ENCODE peak calls at places on chromosomes 13 and 19, in ten cellular contexts. One of them, this sample, is unnamed.
A peak's percentile ranks its signal among the peaks of the same experiment; 100 is the strongest.

GRCh38 chr13:51244637-51245405 is 22.6 kb downstream of the FAM124A start:
- DNase-seq in AG04450: no peak
- DNase-seq in CD8-positive, alpha-beta memory T cell: no peak
- DNase-seq in AG09319: no peak
- DNase-seq in dermis microvascular lymphatic vessel endothelial cell: no peak
- DNase-seq in stimulated activated naive CD4-positive, alpha-beta T cell: no peak
- DNase-seq in A549: no peak
- DNase-seq in lung microvascular endothelial cell: no peak
- DNase-seq in ELR: no peak
- DNase-seq in HL-60: no peak
- DNase-seq in this sample: no peak

GRCh38 chr13:90485441-90485840 is 862.0 kb upstream of the MIR17HG start:
- DNase-seq in HL-60: no peak
- DNase-seq in lung microvascular endothelial cell: no peak
- DNase-seq in A549: peak; percentile 26
- DNase-seq in dermis microvascular lymphatic vessel endothelial cell: peak; percentile 5
- DNase-seq in AG09319: peak; percentile 77
- DNase-seq in CD8-positive, alpha-beta memory T cell: no peak
- DNase-seq in stimulated activated naive CD4-positive, alpha-beta T cell: no peak
- DNase-seq in AG04450: no peak
- DNase-seq in ELR: peak; percentile 84
- DNase-seq in this sample: no peak

GRCh38 chr13:43473437-43473836 is 313.3 kb downstream of the ENOX1 start:
- DNase-seq in A549: no peak
- DNase-seq in ELR: no peak
- DNase-seq in lung microvascular endothelial cell: peak; percentile 18
- DNase-seq in HL-60: no peak
- DNase-seq in dermis microvascular lymphatic vessel endothelial cell: no peak
- DNase-seq in AG04450: no peak
- DNase-seq in AG09319: no peak
- DNase-seq in CD8-positive, alpha-beta memory T cell: no peak
- DNase-seq in stimulated activated naive CD4-positive, alpha-beta T cell: no peak
- DNase-seq in this sample: no peak

GRCh38 chr19:2334986-2335846 is 6.7 kb downstream of the SPPL2B start:
- DNase-seq in CD8-positive, alpha-beta memory T cell: no peak
- DNase-seq in stimulated activated naive CD4-positive, alpha-beta T cell: peak; percentile 28
- DNase-seq in dermis microvascular lymphatic vessel endothelial cell: no peak
- DNase-seq in AG09319: no peak
- DNase-seq in AG04450: no peak
- DNase-seq in ELR: no peak
- DNase-seq in lung microvascular endothelial cell: no peak
- DNase-seq in HL-60: no peak
- DNase-seq in A549: no peak
- DNase-seq in this sample: no peak

GRCh38 chr13:37608750-37609339 is 10.3 kb upstream of the POSTN start:
- DNase-seq in stimulated activated naive CD4-positive, alpha-beta T cell: no peak
- DNase-seq in AG04450: no peak
- DNase-seq in lung microvascular endothelial cell: no peak
- DNase-seq in A549: no peak
- DNase-seq in AG09319: no peak
- DNase-seq in ELR: peak; percentile 39
- DNase-seq in CD8-positive, alpha-beta memory T cell: no peak
- DNase-seq in dermis microvascular lymphatic vessel endothelial cell: no peak
- DNase-seq in HL-60: no peak
- DNase-seq in this sample: no peak

GRCh38 chr19:14113762-14114414 is 3.7 kb downstream of the PRKACA start:
- DNase-seq in HL-60: peak; percentile 98
- DNase-seq in dermis microvascular lymphatic vessel endothelial cell: no peak
- DNase-seq in AG04450: no peak
- DNase-seq in ELR: no peak
- DNase-seq in A549: peak; percentile 65
- DNase-seq in lung microvascular endothelial cell: no peak
- DNase-seq in CD8-positive, alpha-beta memory T cell: peak; percentile 44
- DNase-seq in AG09319: no peak
- DNase-seq in stimulated activated naive CD4-positive, alpha-beta T cell: peak; percentile 35
- DNase-seq in this sample: no peak

GRCh38 chr19:32177686-32178085 is 167.7 kb upstream of the ZNF507 start:
- DNase-seq in A549: no peak
- DNase-seq in AG04450: no peak
- DNase-seq in HL-60: no peak
- DNase-seq in stimulated activated naive CD4-positive, alpha-beta T cell: no peak
- DNase-seq in dermis microvascular lymphatic vessel endothelial cell: no peak
- DNase-seq in lung microvascular endothelial cell: no peak
- DNase-seq in AG09319: no peak
- DNase-seq in ELR: no peak
- DNase-seq in CD8-positive, alpha-beta memory T cell: no peak
- DNase-seq in this sample: no peak

GRCh38 chr13:66348745-66349720 is 881.1 kb downstream of the PCDH9 start:
- DNase-seq in stimulated activated naive CD4-positive, alpha-beta T cell: no peak
- DNase-seq in AG09319: no peak
- DNase-seq in HL-60: no peak
- DNase-seq in dermis microvascular lymphatic vessel endothelial cell: no peak
- DNase-seq in A549: peak; percentile 49
- DNase-seq in ELR: no peak
- DNase-seq in CD8-positive, alpha-beta memory T cell: no peak
- DNase-seq in lung microvascular endothelial cell: no peak
- DNase-seq in AG04450: no peak
- DNase-seq in this sample: no peak

GRCh38 chr13:105436946-105437345 is 1098.5 kb downstream of the EFNB2 start:
- DNase-seq in HL-60: no peak
- DNase-seq in ELR: no peak
- DNase-seq in AG04450: no peak
- DNase-seq in AG09319: no peak
- DNase-seq in A549: no peak
- DNase-seq in CD8-positive, alpha-beta memory T cell: no peak
- DNase-seq in stimulated activated naive CD4-positive, alpha-beta T cell: no peak
- DNase-seq in lung microvascular endothelial cell: no peak
- DNase-seq in dermis microvascular lymphatic vessel endothelial cell: no peak
- DNase-seq in this sample: no peak

GRCh38 chr19:47749326-47749725 is 4.0 kb downstream of the NOP53 start:
- DNase-seq in CD8-positive, alpha-beta memory T cell: no peak
- DNase-seq in AG09319: no peak
- DNase-seq in dermis microvascular lymphatic vessel endothelial cell: no peak
- DNase-seq in stimulated activated naive CD4-positive, alpha-beta T cell: no peak
- DNase-seq in ELR: no peak
- DNase-seq in lung microvascular endothelial cell: no peak
- DNase-seq in A549: no peak
- DNase-seq in HL-60: no peak
- DNase-seq in AG04450: no peak
- DNase-seq in this sample: no peak

GRCh38 chr19:38690832-38691231 is 43.4 kb downstream of the ACTN4 start:
- DNase-seq in stimulated activated naive CD4-positive, alpha-beta T cell: no peak
- DNase-seq in A549: no peak
- DNase-seq in lung microvascular endothelial cell: no peak
- DNase-seq in ELR: peak; percentile 41
- DNase-seq in CD8-positive, alpha-beta memory T cell: no peak
- DNase-seq in HL-60: no peak
- DNase-seq in AG04450: no peak
- DNase-seq in dermis microvascular lymphatic vessel endothelial cell: no peak
- DNase-seq in AG09319: no peak
- DNase-seq in this sample: no peak

GRCh38 chr13:113151745-113152707 is 6.4 kb upstream of the PROZ start:
- DNase-seq in AG04450: peak; percentile 24
- DNase-seq in CD8-positive, alpha-beta memory T cell: no peak
- DNase-seq in stimulated activated naive CD4-positive, alpha-beta T cell: no peak
- DNase-seq in ELR: peak; percentile 25
- DNase-seq in A549: no peak
- DNase-seq in dermis microvascular lymphatic vessel endothelial cell: no peak
- DNase-seq in lung microvascular endothelial cell: peak; percentile 12
- DNase-seq in HL-60: no peak
- DNase-seq in AG09319: peak; percentile 4
- DNase-seq in this sample: no peak

GRCh38 chr19:50532952-50533351 is 19.2 kb upstream of the ASPDH start:
- DNase-seq in HL-60: no peak
- DNase-seq in dermis microvascular lymphatic vessel endothelial cell: no peak
- DNase-seq in ELR: no peak
- DNase-seq in AG04450: no peak
- DNase-seq in AG09319: no peak
- DNase-seq in A549: no peak
- DNase-seq in stimulated activated naive CD4-positive, alpha-beta T cell: no peak
- DNase-seq in lung microvascular endothelial cell: no peak
- DNase-seq in CD8-positive, alpha-beta memory T cell: no peak
- DNase-seq in this sample: no peak

GRCh38 chr19:44886141-44886540 is 4.9 kb upstream of the TOMM40 start:
- DNase-seq in AG09319: no peak
- DNase-seq in AG04450: no peak
- DNase-seq in HL-60: no peak
- DNase-seq in CD8-positive, alpha-beta memory T cell: no peak
- DNase-seq in stimulated activated naive CD4-positive, alpha-beta T cell: no peak
- DNase-seq in lung microvascular endothelial cell: no peak
- DNase-seq in dermis microvascular lymphatic vessel endothelial cell: no peak
- DNase-seq in A549: no peak
- DNase-seq in ELR: no peak
- DNase-seq in this sample: no peak

GRCh38 chr13:102571075-102571474 is 25.7 kb upstream of the TPP2 start:
- DNase-seq in AG09319: no peak
- DNase-seq in AG04450: no peak
- DNase-seq in lung microvascular endothelial cell: no peak
- DNase-seq in HL-60: no peak
- DNase-seq in dermis microvascular lymphatic vessel endothelial cell: no peak
- DNase-seq in A549: no peak
- DNase-seq in ELR: peak; percentile 22
- DNase-seq in CD8-positive, alpha-beta memory T cell: no peak
- DNase-seq in stimulated activated naive CD4-positive, alpha-beta T cell: no peak
- DNase-seq in this sample: no peak

GRCh38 chr13:43023244-43023931 is at the start of gene DNAJC15:
- DNase-seq in ELR: peak; percentile 91
- DNase-seq in AG04450: peak; percentile 68
- DNase-seq in stimulated activated naive CD4-positive, alpha-beta T cell: peak; percentile 72
- DNase-seq in CD8-positive, alpha-beta memory T cell: peak; percentile 63
- DNase-seq in A549: no peak
- DNase-seq in HL-60: peak; percentile 73
- DNase-seq in AG09319: no peak
- DNase-seq in dermis microvascular lymphatic vessel endothelial cell: peak; percentile 30
- DNase-seq in lung microvascular endothelial cell: peak; percentile 91
- DNase-seq in this sample: peak; percentile 93

GRCh38 chr13:110711778-110712070 is 1.8 kb upstream of the ING1 start:
- DNase-seq in lung microvascular endothelial cell: peak; percentile 17
- DNase-seq in dermis microvascular lymphatic vessel endothelial cell: no peak
- DNase-seq in ELR: peak; percentile 25
- DNase-seq in AG04450: no peak
- DNase-seq in AG09319: no peak
- DNase-seq in stimulated activated naive CD4-positive, alpha-beta T cell: no peak
- DNase-seq in A549: no peak
- DNase-seq in CD8-positive, alpha-beta memory T cell: no peak
- DNase-seq in HL-60: no peak
- DNase-seq in this sample: no peak

GRCh38 chr13:87128006-87128405 is 543.2 kb upstream of the SLITRK5 start:
- DNase-seq in dermis microvascular lymphatic vessel endothelial cell: no peak
- DNase-seq in HL-60: no peak
- DNase-seq in ELR: no peak
- DNase-seq in A549: no peak
- DNase-seq in AG04450: no peak
- DNase-seq in AG09319: peak; percentile 19
- DNase-seq in stimulated activated naive CD4-positive, alpha-beta T cell: no peak
- DNase-seq in CD8-positive, alpha-beta memory T cell: no peak
- DNase-seq in lung microvascular endothelial cell: no peak
- DNase-seq in this sample: no peak

GRCh38 chr13:97946951-97947588 is 6.4 kb upstream of the IPO5 start:
- DNase-seq in A549: peak; percentile 54
- DNase-seq in lung microvascular endothelial cell: peak; percentile 33
- DNase-seq in ELR: peak; percentile 95
- DNase-seq in CD8-positive, alpha-beta memory T cell: no peak
- DNase-seq in stimulated activated naive CD4-positive, alpha-beta T cell: no peak
- DNase-seq in dermis microvascular lymphatic vessel endothelial cell: no peak
- DNase-seq in HL-60: no peak
- DNase-seq in AG09319: peak; percentile 48
- DNase-seq in AG04450: peak; percentile 73
- DNase-seq in this sample: no peak